ENCODE peak calls at places on chromosomes 7 and 10, in eight cellular contexts. L is progenitor cell of endocrine pancreas, E is PC-9, F is lower leg skin, W is A549, U is H9, H is WTC11, D is RWPE1. X is an unnamed sample.

GRCh38 chr7:105885386-105886111 is 9.2 kb upstream of the ATXN7L1 start:
- DNase-seq in L (no peak), E (no peak), F (no peak), W (no peak), U (no peak), H (no peak), D (no peak), X (no peak)

GRCh38 chr7:149220534-149220933 is 18.9 kb upstream of the ZNF212 start:
- DNase-seq in L (no peak), E (no peak), F (no peak), W (no peak), U (no peak), H (no peak), D (peak; percentile 73), X (no peak)

GRCh38 chr7:95897557-95898183 is 125.3 kb downstream of the DYNC1I1 start:
- DNase-seq in L (no peak), E (no peak), F (no peak), W (no peak), U (no peak), H (no peak), D (no peak), X (no peak)

GRCh38 chr10:26544932-26545331 is 106.8 kb downstream of the APBB1IP start:
- DNase-seq in L (no peak), E (no peak), F (no peak), W (no peak), U (no peak), H (no peak), D (no peak), X (no peak)

GRCh38 chr7:1842321-1843221 is 172.5 kb downstream of the ELFN1 start:
- DNase-seq in L (no peak), E (no peak), F (peak; percentile 73), W (no peak), U (no peak), H (peak; percentile 30), D (no peak), X (no peak)

GRCh38 chr10:96691761-96692160 is 28.6 kb downstream of the PIK3AP1 start:
- DNase-seq in L (no peak), E (no peak), F (no peak), W (no peak), U (no peak), H (no peak), D (no peak), X (no peak)

GRCh38 chr10:69801094-69801433 is 642 bp upstream of the COL13A1 start:
- DNase-seq in L (peak; percentile 65), E (peak; percentile 67), F (no peak), W (peak; percentile 88), U (peak; percentile 92), H (peak; percentile 83), D (peak; percentile 73), X (peak; percentile 86)

GRCh38 chr7:5643280-5643679 is 138.2 kb downstream of the RNF216 start:
- DNase-seq in L (no peak), E (peak; percentile 70), F (no peak), W (no peak), U (peak; percentile 63), H (peak; percentile 32), D (peak; percentile 36), X (no peak)

GRCh38 chr10:119177708-119178370 is 773 bp downstream of the PRDX3 start:
- DNase-seq in L (no peak), E (no peak), F (no peak), W (no peak), U (no peak), H (no peak), D (no peak), X (no peak)

GRCh38 chr10:51960494-51960895 is 261.1 kb upstream of the CSTF2T start:
- DNase-seq in L (no peak), E (no peak), F (no peak), W (peak; percentile 19), U (no peak), H (no peak), D (peak; percentile 25), X (peak; percentile 6)

GRCh38 chr10:30127120-30127541 is 67.7 kb upstream of the JCAD start:
- DNase-seq in L (no peak), E (no peak), F (peak; percentile 60), W (no peak), U (no peak), H (no peak), D (no peak), X (no peak)

GRCh38 chr7:138981332-138982203 is at the start of gene KIAA1549:
- DNase-seq in L (peak; percentile 68), E (peak; percentile 78), F (peak; percentile 86), W (peak; percentile 67), U (peak; percentile 76), H (peak; percentile 74), D (peak; percentile 66), X (peak; percentile 85)
- TF ChIP-seq CTCF in L (peak; percentile 2), E (no peak), F (no peak), W (peak; percentile 68), U (no peak), H (no peak), D (peak; percentile 77), X (peak; percentile 17)

DNA sequence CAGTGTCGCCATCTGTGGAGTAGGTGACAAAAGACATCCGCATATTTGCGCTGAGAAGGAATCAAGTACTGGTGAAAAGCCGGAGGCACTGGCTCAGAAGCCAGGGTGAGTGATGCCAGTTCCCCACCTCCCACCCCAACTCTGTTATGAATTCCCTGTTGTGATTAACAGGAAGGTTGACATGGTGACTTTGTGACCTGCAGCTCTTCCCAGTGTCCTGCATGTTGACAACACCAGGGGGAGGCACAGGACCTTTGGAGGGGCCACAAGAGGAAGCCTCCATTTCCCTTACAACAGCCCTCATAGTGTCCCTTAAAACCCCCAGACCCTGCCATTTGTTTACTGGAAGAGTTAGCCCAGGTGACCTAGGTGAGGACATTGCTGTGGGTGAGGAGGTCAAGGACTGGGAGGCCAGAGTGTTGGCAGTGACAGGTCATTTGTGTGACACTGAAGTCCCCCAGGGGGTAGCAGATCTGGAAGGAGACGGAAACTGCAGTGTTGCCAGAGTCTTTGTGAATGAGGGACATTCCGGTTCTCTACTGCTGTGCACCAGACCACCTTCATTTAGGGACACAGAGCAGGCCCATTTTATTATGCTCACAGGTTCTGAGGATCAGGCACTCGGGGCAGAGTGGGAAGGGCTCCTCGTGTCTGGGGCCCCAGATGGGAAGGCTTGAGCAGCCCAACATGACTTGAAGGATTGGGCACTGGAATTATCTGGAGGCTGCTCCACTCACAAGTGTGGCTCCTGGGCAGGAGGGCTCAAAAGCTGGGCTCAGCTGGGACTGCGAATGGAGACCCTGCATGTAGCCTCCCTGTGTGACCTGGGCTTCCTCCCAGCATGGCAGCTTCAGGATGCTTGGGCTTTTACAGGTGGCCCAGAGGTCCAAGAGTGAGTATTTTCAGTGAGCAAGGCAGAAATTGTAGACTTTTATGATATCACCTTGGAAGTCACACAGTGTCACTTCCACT is 13.0 kb upstream of the ANTXRL start:
- DNase-seq in L (peak; percentile 4), E (peak; percentile 32), F (peak; percentile 52), W (no peak), U (peak; percentile 51), H (peak; percentile 27), D (no peak), X (no peak)
- TF ChIP-seq CTCF in L (peak; percentile 13), E (peak; percentile 48), F (no peak), W (no peak), U (peak; percentile 47), H (no peak), D (no peak), X (no peak)

GRCh38 chr7:123624527-123625183 is 23.0 kb downstream of the ASB15 start:
- DNase-seq in L (peak; percentile 11), E (peak; percentile 58), F (no peak), W (peak; percentile 48), U (peak; percentile 79), H (peak; percentile 86), D (no peak), X (peak; percentile 56)
- TF ChIP-seq CTCF in L (peak; percentile 51), E (peak; percentile 62), F (no peak), W (peak; percentile 44), U (peak; percentile 79), H (peak; percentile 70), D (peak; percentile 25), X (peak; percentile 38)

DNA sequence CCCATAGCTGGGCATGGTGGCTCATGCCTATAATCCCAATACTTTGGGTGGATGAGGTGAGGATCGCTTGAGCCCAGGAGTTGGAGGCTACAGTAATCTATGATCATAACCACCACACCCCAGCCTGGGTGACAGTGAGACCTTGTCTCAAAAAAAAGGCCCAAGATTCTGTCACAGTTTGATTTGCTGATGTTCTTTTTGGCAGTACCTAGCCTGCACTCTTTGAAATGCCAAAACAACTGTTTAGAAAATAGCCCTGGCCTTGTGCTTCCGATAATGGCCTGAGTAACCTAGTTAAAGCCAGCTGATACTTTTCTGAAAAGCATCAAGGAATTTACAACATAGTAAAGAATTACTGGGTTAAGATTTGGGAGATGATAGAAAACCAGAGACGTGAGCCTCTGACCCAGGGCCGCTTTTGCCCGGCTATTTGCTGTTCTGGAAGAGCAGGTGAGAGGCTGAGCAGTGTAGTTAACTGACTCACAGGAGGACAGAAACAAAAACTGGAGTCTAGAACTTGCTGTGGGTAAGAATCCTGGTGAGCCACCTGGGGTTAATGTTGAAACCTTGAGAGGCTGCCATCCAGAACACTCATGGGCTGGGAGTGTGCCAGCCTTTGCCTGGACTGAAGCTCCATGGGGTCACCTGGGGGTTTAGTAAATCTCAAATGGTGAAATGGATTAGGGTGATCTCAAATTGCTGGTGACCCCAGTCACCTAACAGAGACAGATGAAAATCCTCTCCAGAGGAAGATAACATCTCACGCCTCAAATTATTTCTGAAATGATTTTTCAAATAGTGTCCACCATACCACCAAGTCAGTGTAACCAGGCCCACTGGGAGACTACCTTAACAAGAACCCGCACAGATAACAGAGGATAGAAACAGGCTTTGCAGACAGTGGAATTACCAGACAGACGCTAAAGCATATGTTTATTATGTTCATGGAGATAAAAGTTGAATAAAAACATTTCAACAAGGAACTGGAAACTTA is 51.8 kb downstream of the GALNT11 start:
- DNase-seq in L (no peak), E (no peak), F (no peak), W (no peak), U (no peak), H (no peak), D (no peak), X (no peak)
- TF ChIP-seq CTCF in L (no peak), E (no peak), F (no peak), W (no peak), U (no peak), H (no peak), D (no peak), X (no peak)

GRCh38 chr10:73858013-73858708 is 16.2 kb downstream of the CAMK2G start:
- DNase-seq in L (no peak), E (no peak), F (no peak), W (no peak), U (no peak), H (no peak), D (no peak), X (no peak)

GRCh38 chr10:73859441-73860049 is 14.8 kb downstream of the CAMK2G start:
- DNase-seq in L (no peak), E (no peak), F (no peak), W (no peak), U (no peak), H (no peak), D (no peak), X (no peak)

GRCh38 chr10:73858750-73859439 is 15.5 kb downstream of the CAMK2G start:
- DNase-seq in L (no peak), E (no peak), F (no peak), W (no peak), U (no peak), H (no peak), D (no peak), X (no peak)

GRCh38 chr10:73862011-73862410 is 12.3 kb downstream of the CAMK2G start:
- DNase-seq in L (no peak), E (no peak), F (no peak), W (no peak), U (no peak), H (no peak), D (no peak), X (no peak)

GRCh38 chr10:73860050-73860491 is 14.3 kb downstream of the CAMK2G start:
- DNase-seq in L (no peak), E (no peak), F (no peak), W (no peak), U (no peak), H (no peak), D (no peak), X (no peak)
- TF ChIP-seq CTCF in L (no peak), E (no peak), F (no peak), W (no peak), U (no peak), H (no peak), D (no peak), X (no peak)

X was measured in Calu3.